ENCODE peak calls at places on chromosome 18, in eight cellular contexts. S is HFF-Myc, M is cardiac fibroblast, V is mucosa of descending colon, L is IMR-90, K is epithelial cell of esophagus, P is HCT116, E is GM12865. R is an unnamed sample.

GRCh38 chr18:62249478-62250097 is 62.5 kb downstream of the RELCH start:
- DNase-seq in E (peak; percentile 90), V (peak; percentile 98), S (peak; percentile 50), M (peak; percentile 89), L (peak; percentile 83), P (peak; percentile 69), K (peak; percentile 87), R (peak; percentile 79)

GRCh38 chr18:54946149-54946581 is 13.1 kb downstream of the CCDC68 start:
- DNase-seq in L (peak; percentile 33), M (peak; percentile 59), E (peak; percentile 30), S (no peak), P (peak; percentile 26), K (peak; percentile 50), V (peak; percentile 91), R (no peak)

GRCh38 chr18:27185025-27185763 is at the start of gene CHST9:
- DNase-seq in M (no peak), E (no peak), K (peak; percentile 25), L (no peak), V (no peak), P (no peak), S (no peak), R (no peak)

GRCh38 chr18:74128114-74128513 is 19.5 kb downstream of the FBXO15 start:
- DNase-seq in K (no peak), P (no peak), S (no peak), E (no peak), L (no peak), V (no peak), M (no peak), R (no peak)

GRCh38 chr18:28823506-28824182 is 646.7 kb upstream of the CDH2 start:
- DNase-seq in E (no peak), V (no peak), P (no peak), S (no peak), M (no peak), K (peak; percentile 65), L (no peak), R (no peak)

GRCh38 chr18:67776929-67777328 is 260.4 kb upstream of the DSEL start:
- DNase-seq in E (no peak), S (no peak), K (peak; percentile 46), P (no peak), V (no peak), M (peak; percentile 45), L (peak; percentile 30), R (no peak)

GRCh38 chr18:61742555-61743429 is 150.0 kb downstream of the RNF152 start:
- DNase-seq in V (no peak), S (no peak), L (no peak), P (no peak), K (no peak), E (no peak), M (no peak), R (no peak)

GRCh38 chr18:23690505-23691068 is 1.3 kb downstream of the LAMA3 start:
- DNase-seq in P (no peak), L (no peak), S (no peak), M (no peak), K (no peak), V (no peak), E (no peak), R (no peak)

GRCh38 chr18:61545281-61546245 is 212.3 kb downstream of the CDH20 start:
- DNase-seq in L (no peak), E (no peak), S (no peak), K (no peak), V (peak; percentile 26), P (no peak), M (no peak), R (no peak)

DNA sequence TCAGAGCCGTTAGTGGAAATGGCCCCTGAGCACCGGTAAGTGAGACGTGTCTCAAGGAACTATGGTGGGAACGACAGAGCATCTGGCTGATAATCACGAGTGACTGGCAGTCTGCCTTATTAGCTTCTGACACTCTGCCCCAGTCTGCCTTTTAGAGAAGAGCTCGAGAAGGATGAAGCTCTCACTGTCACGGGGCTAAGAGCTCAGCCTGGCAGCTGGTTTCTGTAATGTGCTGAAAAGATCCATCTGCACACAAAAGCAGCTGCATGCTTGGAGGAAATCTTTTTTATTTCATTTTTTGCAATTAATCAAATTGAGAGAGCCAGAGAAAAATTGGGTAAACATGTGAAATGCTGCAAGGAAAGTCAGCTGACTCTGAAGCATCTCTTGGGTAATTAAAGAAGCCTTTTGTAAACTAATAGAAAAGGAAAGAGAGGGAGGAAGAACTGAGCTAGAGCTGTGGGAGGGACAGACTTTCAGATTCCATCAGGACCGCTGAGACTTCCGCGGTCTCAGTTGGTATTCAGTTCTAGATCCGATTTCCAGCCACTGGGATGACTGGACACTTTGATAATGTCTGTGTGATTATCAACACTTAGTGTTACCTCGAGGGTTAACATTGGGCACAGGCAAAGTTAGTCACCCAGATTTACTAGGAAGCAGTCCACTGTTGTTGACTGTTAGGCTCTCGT is 24.4 kb downstream of the MBP start:
- DNase-seq in V (peak; percentile 64), E (peak; percentile 62), K (no peak), P (no peak), L (peak; percentile 92), M (peak; percentile 90), S (no peak), R (peak; percentile 50)
- H3K4me3 ChIP-seq in V (no peak overlapping the region), E (peak overlapping the region; percentile 4), K (no peak overlapping the region), P (no peak overlapping the region), L (peak overlapping the region; percentile 10), M (no peak overlapping the region), S (no peak overlapping the region), R (no peak overlapping the region)

GRCh38 chr18:24876266-24876665 is 415.8 kb downstream of the HRH4 start:
- DNase-seq in V (no peak), M (no peak), L (no peak), E (no peak), K (no peak), P (no peak), S (no peak), R (no peak)

GRCh38 chr18:24875761-24876160 is 415.3 kb downstream of the HRH4 start:
- DNase-seq in S (no peak), V (no peak), K (no peak), E (no peak), M (no peak), P (no peak), L (no peak), R (no peak)

GRCh38 chr18:24875286-24875685 is 414.8 kb downstream of the HRH4 start:
- DNase-seq in M (no peak), E (no peak), P (no peak), L (no peak), S (no peak), K (no peak), V (no peak), R (no peak)

DNA sequence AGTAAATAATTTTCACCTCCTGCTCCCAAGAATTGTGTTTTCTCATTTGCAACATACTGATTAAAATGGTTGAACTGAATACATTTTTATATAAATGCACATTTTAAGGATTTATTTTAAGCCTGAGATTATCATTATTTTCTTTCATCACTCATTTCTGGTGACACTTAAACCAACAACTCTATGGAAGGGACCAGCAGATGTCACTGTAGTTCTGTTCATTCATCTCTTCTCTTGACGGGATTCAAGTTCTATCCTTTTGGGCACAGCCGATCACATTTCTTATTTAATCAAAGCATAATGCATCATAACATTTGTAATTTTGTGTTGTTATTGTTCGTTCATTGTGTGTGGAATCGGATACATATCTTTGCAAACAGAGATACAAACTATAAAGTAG is 417.9 kb downstream of the HRH4 start:
- DNase-seq in K (peak; percentile 39), M (peak; percentile 74), L (peak; percentile 64), S (no peak), V (peak; percentile 70), P (no peak), E (peak; percentile 38), R (peak; percentile 49)
- TF ChIP-seq CTCF in K (peak; percentile 38), M (peak; percentile 27), L (peak; percentile 71), S (peak; percentile 42), V (no peak), P (peak; percentile 40), E (peak; percentile 21), R (peak; percentile 54)

GRCh38 chr18:75407468-75408437 is 19.8 kb downstream of the SMIM21 start:
- DNase-seq in P (no peak), S (no peak), L (peak; percentile 38), K (peak; percentile 60), M (peak; percentile 24), E (no peak), V (no peak), R (no peak)

GRCh38 chr18:75405341-75405740 is 22.2 kb downstream of the SMIM21 start:
- DNase-seq in K (peak; percentile 51), S (no peak), P (no peak), L (peak; percentile 45), E (no peak), M (no peak), V (no peak), R (no peak)

GRCh38 chr18:75408554-75409506 is 18.7 kb downstream of the SMIM21 start:
- DNase-seq in M (peak; percentile 77), S (peak; percentile 96), K (peak; percentile 99), L (peak; percentile 100), P (peak; percentile 98), E (no peak), V (no peak), R (peak; percentile 93)

GRCh38 chr18:75406491-75407445 is 20.7 kb downstream of the SMIM21 start:
- DNase-seq in S (no peak), V (no peak), M (peak; percentile 19), E (no peak), P (no peak), K (no peak), L (no peak), R (no peak)

DNA sequence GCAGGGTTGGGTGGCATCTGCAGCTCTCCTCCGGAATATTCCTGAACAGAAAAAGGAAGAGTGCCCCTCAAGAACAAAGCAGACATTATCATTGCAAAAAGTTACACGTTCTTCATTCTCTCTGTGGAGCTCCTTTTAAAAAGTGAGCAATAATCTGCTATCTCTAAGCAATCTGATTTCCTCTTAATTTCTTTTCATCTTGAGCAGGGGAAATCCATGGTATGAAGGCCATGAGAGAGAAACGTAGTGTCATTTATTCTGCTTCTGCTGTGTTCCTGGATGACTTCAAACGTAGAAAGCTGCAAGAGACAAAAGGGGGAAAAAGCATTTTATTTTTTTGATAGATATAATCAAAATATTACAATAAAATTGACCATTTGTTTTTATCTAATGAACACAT is 16.9 kb downstream of the SMIM21 start:
- DNase-seq in M (no peak), V (no peak), L (no peak), E (no peak), K (no peak), P (no peak), S (no peak), R (no peak)
- H3K4me3 ChIP-seq in M (no peak overlapping the region), V (no peak overlapping the region), L (no peak overlapping the region), E (no peak overlapping the region), K (no peak overlapping the region), P (no peak overlapping the region), S (no peak overlapping the region), R (no peak overlapping the region)

GRCh38 chr18:58324824-58325520 is 280.9 kb downstream of the NEDD4L start:
- DNase-seq in E (no peak), K (no peak), V (no peak), S (no peak), P (no peak), M (no peak), L (no peak), R (no peak)

GRCh38 chr18:58319719-58320118 is 275.7 kb downstream of the NEDD4L start:
- DNase-seq in L (no peak), V (no peak), S (no peak), P (no peak), E (no peak), M (no peak), K (no peak), R (no peak)

GRCh38 chr18:58316943-58317342 is 272.9 kb downstream of the NEDD4L start:
- DNase-seq in P (no peak), M (no peak), S (no peak), L (no peak), E (peak; percentile 35), V (no peak), K (no peak), R (no peak)

GRCh38 chr18:58321986-58322385 is 278.0 kb downstream of the NEDD4L start:
- DNase-seq in L (peak; percentile 74), E (peak; percentile 71), V (peak; percentile 73), P (peak; percentile 74), K (peak; percentile 92), M (peak; percentile 77), S (peak; percentile 72), R (peak; percentile 41)

GRCh38 chr18:58320907-58321561 is 277.0 kb downstream of the NEDD4L start:
- DNase-seq in L (no peak), S (no peak), E (no peak), M (no peak), V (no peak), P (no peak), K (no peak), R (no peak)
- TF ChIP-seq CTCF in L (no peak), S (no peak), E (no peak), M (no peak), V (no peak), P (no peak), K (peak; percentile 14), R (no peak)